ENCODE peak calls at places on chromosomes 11 and 22, in seven cellular contexts. J is cardiac fibroblast, B is SK-N-MC, G is neural crest cell, M is DND-41, L is HTR-8/SVneo, E is cardiac muscle cell. H is an unnamed sample.

GRCh38 chr11:40679276-40679675 is 780.2 kb downstream of the LRRC4C start:
- DNase-seq in B (no peak), E (no peak), J (no peak), L (no peak), G (no peak), M (no peak), H (no peak)

GRCh38 chr11:65606876-65607613 is 7.0 kb downstream of the MAP3K11 start:
- DNase-seq in B (peak; percentile 95), E (peak; percentile 99), G (peak; percentile 78), J (peak; percentile 98), M (peak; percentile 34), L (no peak), H (peak; percentile 90)

GRCh38 chr11:128398517-128399152 is 188.7 kb downstream of the ETS1 start:
- DNase-seq in E (no peak), M (no peak), L (no peak), G (no peak), J (no peak), B (no peak), H (no peak)

GRCh38 chr22:46065733-46066454 is 84.4 kb upstream of the PPARA start:
- DNase-seq in G (no peak), B (no peak), E (no peak), M (no peak), J (no peak), L (no peak), H (no peak)

GRCh38 chr11:128180446-128181089 is 406.8 kb downstream of the ETS1 start:
- DNase-seq in J (peak; percentile 94), G (no peak), E (no peak), B (no peak), L (peak; percentile 41), M (peak; percentile 34), H (peak; percentile 83)

GRCh38 chr11:67484847-67485311 is 2.1 kb downstream of the AIP start:
- DNase-seq in L (no peak), E (no peak), J (no peak), M (peak; percentile 68), B (no peak), G (no peak), H (no peak)

GRCh38 chr11:108592591-108593213 is 866 bp downstream of the EXPH5 start:
- DNase-seq in L (no peak), G (peak; percentile 4), E (peak; percentile 44), B (no peak), J (no peak), M (peak; percentile 5), H (peak; percentile 30)

GRCh38 chr11:122305426-122305825 is 189.4 kb upstream of the BLID start:
- DNase-seq in L (no peak), B (no peak), M (no peak), J (peak; percentile 15), G (no peak), E (no peak), H (no peak)

GRCh38 chr22:47015589-47016178 is 253.2 kb downstream of the TBC1D22A start:
- DNase-seq in J (no peak), M (no peak), G (no peak), B (no peak), L (no peak), E (no peak), H (no peak)

GRCh38 chr22:37141971-37142647 is 7.6 kb downstream of the IL2RB start:
- DNase-seq in M (no peak), L (no peak), J (no peak), G (no peak), E (no peak), B (no peak), H (no peak)

GRCh38 chr22:49856343-49856742 is 2.7 kb downstream of the ZBED4 start:
- DNase-seq in B (no peak), E (no peak), J (no peak), L (no peak), M (no peak), G (no peak), H (no peak)

GRCh38 chr11:64081663-64082442 is 46.1 kb downstream of the FLRT1 start:
- DNase-seq in M (no peak), B (no peak), J (no peak), E (no peak), L (no peak), G (no peak), H (no peak)

GRCh38 chr22:19043111-19044085 is 78.8 kb downstream of the DGCR2 start:
- DNase-seq in L (no peak), J (no peak), G (no peak), E (no peak), M (no peak), B (no peak), H (no peak)

GRCh38 chr11:77548552-77549439 is 41.0 kb upstream of the AQP11 start:
- DNase-seq in B (no peak), M (no peak), G (no peak), J (no peak), L (no peak), E (no peak), H (no peak)

GRCh38 chr11:118845369-118845768 is 38.3 kb upstream of the CXCR5 start:
- DNase-seq in J (peak; percentile 12), B (no peak), M (no peak), G (no peak), E (no peak), L (peak; percentile 63), H (peak; percentile 84)

GRCh38 chr11:83656931-83657330 is 370.8 kb upstream of the CCDC90B start:
- DNase-seq in E (no peak), J (no peak), B (no peak), M (no peak), G (no peak), L (no peak), H (no peak)

GRCh38 chr11:126433989-126434949 is 78.8 kb downstream of the ST3GAL4 start:
- DNase-seq in E (no peak), J (no peak), G (no peak), B (no peak), M (no peak), L (no peak), H (no peak)

GRCh38 chr11:66359662-66360087 is 11.9 kb downstream of the SLC29A2 start:
- DNase-seq in M (no peak), L (no peak), E (no peak), G (no peak), J (no peak), B (no peak), H (no peak)

GRCh38 chr11:13354335-13354734 is 76.7 kb downstream of the BMAL1 start:
- DNase-seq in L (peak; percentile 35), M (no peak), G (no peak), E (peak; percentile 37), J (peak; percentile 44), B (no peak), H (no peak)